ENCODE peak calls at places on chromosomes 1 and 21, in six cellular contexts. One of them, this sample, is unnamed.

GRCh38 chr1:26277261-26277661 is 2.6 kb upstream of the SH3BGRL3 start:
- DNase-seq in endothelial cell of umbilical vein: no peak
- DNase-seq in dorsolateral prefrontal cortex: no peak
- DNase-seq in Calu3: no peak
- DNase-seq in AG04450: no peak
- DNase-seq in left lung: peak
- DNase-seq in this sample: no peak

GRCh38 chr21:39483917-39484316 is 32.1 kb downstream of the SH3BGR start:
- DNase-seq in endothelial cell of umbilical vein: peak
- DNase-seq in dorsolateral prefrontal cortex: no peak
- DNase-seq in Calu3: no peak
- DNase-seq in AG04450: no peak
- DNase-seq in left lung: no peak
- DNase-seq in this sample: no peak

GRCh38 chr1:230610589-230610988 is 31.7 kb upstream of the COG2 start:
- DNase-seq in endothelial cell of umbilical vein: no peak
- DNase-seq in dorsolateral prefrontal cortex: no peak
- DNase-seq in Calu3: no peak
- DNase-seq in AG04450: no peak
- DNase-seq in left lung: no peak
- DNase-seq in this sample: no peak

GRCh38 chr1:166685200-166685599 is 154.1 kb upstream of the POGK start:
- DNase-seq in endothelial cell of umbilical vein: no peak
- DNase-seq in dorsolateral prefrontal cortex: no peak
- DNase-seq in Calu3: no peak
- DNase-seq in AG04450: no peak
- DNase-seq in left lung: no peak
- DNase-seq in this sample: no peak

GRCh38 chr1:164806531-164806930 is 247.5 kb downstream of the PBX1 start:
- DNase-seq in endothelial cell of umbilical vein: no peak
- DNase-seq in dorsolateral prefrontal cortex: no peak
- DNase-seq in Calu3: no peak
- DNase-seq in AG04450: no peak
- DNase-seq in left lung: no peak
- DNase-seq in this sample: no peak

GRCh38 chr21:44485254-44485793 is 30.0 kb downstream of the LRRC3 start:
- DNase-seq in endothelial cell of umbilical vein: peak
- DNase-seq in dorsolateral prefrontal cortex: no peak
- DNase-seq in Calu3: no peak
- DNase-seq in AG04450: no peak
- DNase-seq in left lung: peak
- DNase-seq in this sample: peak

GRCh38 chr1:72281144-72281543 is 1.2 kb downstream of the NEGR1 start:
- DNase-seq in endothelial cell of umbilical vein: peak
- DNase-seq in dorsolateral prefrontal cortex: no peak
- DNase-seq in Calu3: no peak
- DNase-seq in AG04450: no peak
- DNase-seq in left lung: no peak
- DNase-seq in this sample: no peak

GRCh38 chr1:112905420-112906154 is 50.4 kb downstream of the SLC16A1 start:
- DNase-seq in endothelial cell of umbilical vein: peak
- DNase-seq in dorsolateral prefrontal cortex: no peak
- DNase-seq in Calu3: peak
- DNase-seq in AG04450: no peak
- DNase-seq in left lung: no peak
- DNase-seq in this sample: no peak

GRCh38 chr1:230957580-230957989 is 21.1 kb downstream of the TTC13 start:
- DNase-seq in endothelial cell of umbilical vein: no peak
- DNase-seq in dorsolateral prefrontal cortex: no peak
- DNase-seq in Calu3: no peak
- DNase-seq in AG04450: no peak
- DNase-seq in left lung: no peak
- DNase-seq in this sample: no peak

GRCh38 chr1:16396591-16396990 is 29.5 kb downstream of the SZRD1 start:
- DNase-seq in endothelial cell of umbilical vein: peak
- DNase-seq in dorsolateral prefrontal cortex: no peak
- DNase-seq in Calu3: no peak
- DNase-seq in AG04450: peak
- DNase-seq in left lung: peak
- DNase-seq in this sample: no peak

GRCh38 chr1:66181999-66182398 is 352.0 kb upstream of the SGIP1 start:
- DNase-seq in endothelial cell of umbilical vein: no peak
- DNase-seq in dorsolateral prefrontal cortex: no peak
- DNase-seq in Calu3: no peak
- DNase-seq in AG04450: no peak
- DNase-seq in left lung: no peak
- DNase-seq in this sample: no peak

GRCh38 chr1:244214009-244214967 is 163.2 kb downstream of the ZBTB18 start:
- DNase-seq in endothelial cell of umbilical vein: peak
- DNase-seq in dorsolateral prefrontal cortex: no peak
- DNase-seq in Calu3: peak
- DNase-seq in AG04450: peak
- DNase-seq in left lung: no peak
- DNase-seq in this sample: no peak

GRCh38 chr1:225881081-225882007 is 836 bp downstream of the TMEM63A start:
- DNase-seq in endothelial cell of umbilical vein: peak
- DNase-seq in dorsolateral prefrontal cortex: no peak
- DNase-seq in Calu3: peak
- DNase-seq in AG04450: no peak
- DNase-seq in left lung: peak
- DNase-seq in this sample: no peak

GRCh38 chr1:44512313-44512885 is 107.3 kb downstream of the RNF220 start:
- DNase-seq in endothelial cell of umbilical vein: no peak
- DNase-seq in dorsolateral prefrontal cortex: no peak
- DNase-seq in Calu3: no peak
- DNase-seq in AG04450: no peak
- DNase-seq in left lung: no peak
- DNase-seq in this sample: no peak

GRCh38 chr1:56139786-56140185 is 439.6 kb downstream of the PLPP3 start:
- DNase-seq in endothelial cell of umbilical vein: no peak
- DNase-seq in dorsolateral prefrontal cortex: no peak
- DNase-seq in Calu3: no peak
- DNase-seq in AG04450: no peak
- DNase-seq in left lung: no peak
- DNase-seq in this sample: no peak

GRCh38 chr1:56284933-56285332 is 294.4 kb downstream of the PLPP3 start:
- DNase-seq in endothelial cell of umbilical vein: no peak
- DNase-seq in dorsolateral prefrontal cortex: no peak
- DNase-seq in Calu3: peak
- DNase-seq in AG04450: peak
- DNase-seq in left lung: no peak
- DNase-seq in this sample: no peak

GRCh38 chr1:202411421-202411820 is 62.9 kb downstream of the PPP1R12B start:
- DNase-seq in endothelial cell of umbilical vein: no peak
- DNase-seq in dorsolateral prefrontal cortex: no peak
- DNase-seq in Calu3: no peak
- DNase-seq in AG04450: no peak
- DNase-seq in left lung: no peak
- DNase-seq in this sample: no peak

GRCh38 chr1:151006331-151007052 is at the start of gene MINDY1:
- DNase-seq in endothelial cell of umbilical vein: peak
- DNase-seq in dorsolateral prefrontal cortex: peak
- DNase-seq in Calu3: peak
- DNase-seq in AG04450: peak
- DNase-seq in left lung: peak
- DNase-seq in this sample: peak

GRCh38 chr1:25641931-25642611 is 25.5 kb downstream of the MAN1C1 start:
- DNase-seq in endothelial cell of umbilical vein: peak
- DNase-seq in dorsolateral prefrontal cortex: no peak
- DNase-seq in Calu3: no peak
- DNase-seq in AG04450: peak
- DNase-seq in left lung: no peak
- DNase-seq in this sample: peak

GRCh38 chr1:160115545-160116276 is at the start of gene ATP1A2:
- DNase-seq in endothelial cell of umbilical vein: no peak
- DNase-seq in dorsolateral prefrontal cortex: no peak
- DNase-seq in Calu3: no peak
- DNase-seq in AG04450: no peak
- DNase-seq in left lung: no peak
- DNase-seq in this sample: no peak

GRCh38 chr1:154808909-154809262 is 61.2 kb downstream of the KCNN3 start:
- DNase-seq in endothelial cell of umbilical vein: no peak
- DNase-seq in dorsolateral prefrontal cortex: no peak
- DNase-seq in Calu3: no peak
- DNase-seq in AG04450: no peak
- DNase-seq in left lung: no peak
- DNase-seq in this sample: no peak

GRCh38 chr1:18972991-18973390 is 16.5 kb upstream of the IFFO2 start:
- DNase-seq in endothelial cell of umbilical vein: peak
- DNase-seq in dorsolateral prefrontal cortex: no peak
- DNase-seq in Calu3: no peak
- DNase-seq in AG04450: no peak
- DNase-seq in left lung: no peak
- DNase-seq in this sample: no peak

GRCh38 chr1:18970762-18971161 is 14.3 kb upstream of the IFFO2 start:
- DNase-seq in endothelial cell of umbilical vein: no peak
- DNase-seq in dorsolateral prefrontal cortex: no peak
- DNase-seq in Calu3: no peak
- DNase-seq in AG04450: no peak
- DNase-seq in left lung: no peak
- DNase-seq in this sample: no peak

GRCh38 chr1:18974005-18974404 is 17.5 kb upstream of the IFFO2 start:
- DNase-seq in endothelial cell of umbilical vein: no peak
- DNase-seq in dorsolateral prefrontal cortex: no peak
- DNase-seq in Calu3: no peak
- DNase-seq in AG04450: no peak
- DNase-seq in left lung: no peak
- DNase-seq in this sample: no peak

GRCh38 chr1:18973446-18973955 is 17.0 kb upstream of the IFFO2 start:
- DNase-seq in endothelial cell of umbilical vein: no peak
- DNase-seq in dorsolateral prefrontal cortex: no peak
- DNase-seq in Calu3: no peak
- DNase-seq in AG04450: no peak
- DNase-seq in left lung: no peak
- DNase-seq in this sample: no peak

DNA sequence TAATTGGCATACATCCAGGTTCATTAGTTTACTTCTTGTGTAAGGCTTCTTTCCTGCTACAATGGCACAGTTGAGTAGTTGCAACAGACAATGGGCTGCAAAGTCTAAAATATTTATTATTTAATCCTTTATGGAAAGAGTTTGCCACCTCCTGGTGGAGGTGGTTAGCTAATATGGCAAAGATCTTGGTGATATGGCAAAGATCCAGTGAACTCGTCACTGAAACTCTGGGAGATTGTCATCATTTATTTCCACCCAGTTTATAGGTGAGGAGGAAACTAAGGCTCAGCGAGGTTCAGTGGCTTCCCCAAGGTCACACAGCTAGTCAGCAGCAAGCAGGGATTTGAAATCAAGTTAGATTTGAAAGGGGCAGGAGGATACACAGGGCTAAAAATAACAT is 16.1 kb upstream of the IFFO2 start:
- DNase-seq in endothelial cell of umbilical vein: peak
- DNase-seq in dorsolateral prefrontal cortex: no peak
- DNase-seq in Calu3: peak
- DNase-seq in AG04450: no peak
- DNase-seq in left lung: no peak
- DNase-seq in this sample: no peak
- TF ChIP-seq CTCF in endothelial cell of umbilical vein: no peak
- TF ChIP-seq CTCF in dorsolateral prefrontal cortex: peak
- TF ChIP-seq CTCF in Calu3: no peak
- TF ChIP-seq CTCF in AG04450: peak
- TF ChIP-seq CTCF in left lung: peak
- TF ChIP-seq CTCF in this sample: peak

GRCh38 chr1:157774412-157774811 is 2.5 kb downstream of the FCRL2 start:
- DNase-seq in endothelial cell of umbilical vein: no peak
- DNase-seq in dorsolateral prefrontal cortex: no peak
- DNase-seq in Calu3: peak
- DNase-seq in AG04450: no peak
- DNase-seq in left lung: no peak
- DNase-seq in this sample: no peak

GRCh38 chr1:157771666-157772425 is 5.1 kb downstream of the FCRL2 start:
- DNase-seq in endothelial cell of umbilical vein: no peak
- DNase-seq in dorsolateral prefrontal cortex: no peak
- DNase-seq in Calu3: peak
- DNase-seq in AG04450: no peak
- DNase-seq in left lung: no peak
- DNase-seq in this sample: no peak

GRCh38 chr1:157766792-157767191 is 10.1 kb downstream of the FCRL2 start:
- DNase-seq in endothelial cell of umbilical vein: no peak
- DNase-seq in dorsolateral prefrontal cortex: no peak
- DNase-seq in Calu3: no peak
- DNase-seq in AG04450: no peak
- DNase-seq in left lung: no peak
- DNase-seq in this sample: no peak

GRCh38 chr1:157773723-157774350 is 3.1 kb downstream of the FCRL2 start:
- DNase-seq in endothelial cell of umbilical vein: no peak
- DNase-seq in dorsolateral prefrontal cortex: no peak
- DNase-seq in Calu3: peak
- DNase-seq in AG04450: no peak
- DNase-seq in left lung: no peak
- DNase-seq in this sample: no peak

GRCh38 chr1:157770442-157771043 is 6.4 kb downstream of the FCRL2 start:
- DNase-seq in endothelial cell of umbilical vein: no peak
- DNase-seq in dorsolateral prefrontal cortex: no peak
- DNase-seq in Calu3: peak
- DNase-seq in AG04450: no peak
- DNase-seq in left lung: no peak
- DNase-seq in this sample: no peak
- TF ChIP-seq CTCF in endothelial cell of umbilical vein: no peak
- TF ChIP-seq CTCF in dorsolateral prefrontal cortex: no peak
- TF ChIP-seq CTCF in Calu3: no peak
- TF ChIP-seq CTCF in AG04450: peak
- TF ChIP-seq CTCF in left lung: no peak
- TF ChIP-seq CTCF in this sample: peak

GRCh38 chr1:105795741-105796140 is 1260.7 kb upstream of the PRMT6 start:
- DNase-seq in endothelial cell of umbilical vein: no peak
- DNase-seq in dorsolateral prefrontal cortex: no peak
- DNase-seq in Calu3: no peak
- DNase-seq in AG04450: no peak
- DNase-seq in left lung: no peak
- DNase-seq in this sample: no peak

DNA sequence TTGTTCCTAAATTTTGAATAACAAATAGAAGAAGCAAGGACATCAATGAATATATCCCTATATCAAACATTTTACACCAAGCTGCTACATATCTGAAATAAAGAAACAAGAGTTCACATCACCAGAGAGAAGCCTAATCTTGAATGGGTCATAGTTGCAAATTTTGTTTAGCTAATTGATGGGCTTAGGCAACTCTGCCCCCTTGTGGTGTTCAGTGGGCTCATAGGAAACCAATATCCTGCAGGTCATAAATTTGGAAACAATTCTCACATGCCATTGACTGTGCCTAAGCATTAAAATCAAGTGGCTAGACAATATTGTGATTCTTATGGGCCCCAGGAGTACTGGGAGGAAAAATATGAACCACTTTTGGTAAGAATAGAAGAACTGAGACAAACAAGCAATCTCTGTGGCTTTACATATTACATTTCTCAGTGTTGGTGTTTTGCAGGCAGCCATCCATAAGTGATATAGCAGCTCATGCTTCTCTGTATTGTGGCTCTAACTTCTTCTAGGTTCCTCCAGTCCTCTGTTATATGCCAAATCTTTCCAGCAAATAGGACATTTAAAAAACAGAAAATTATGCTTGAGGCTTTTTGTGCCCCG is 1262.8 kb upstream of the PRMT6 start:
- DNase-seq in endothelial cell of umbilical vein: no peak
- DNase-seq in dorsolateral prefrontal cortex: peak
- DNase-seq in Calu3: peak
- DNase-seq in AG04450: no peak
- DNase-seq in left lung: no peak
- DNase-seq in this sample: no peak
- TF ChIP-seq CTCF in endothelial cell of umbilical vein: no peak
- TF ChIP-seq CTCF in dorsolateral prefrontal cortex: peak
- TF ChIP-seq CTCF in Calu3: no peak
- TF ChIP-seq CTCF in AG04450: peak
- TF ChIP-seq CTCF in left lung: peak
- TF ChIP-seq CTCF in this sample: peak

GRCh38 chr1:89257036-89257435 is 15.6 kb downstream of the GBP5 start:
- DNase-seq in endothelial cell of umbilical vein: no peak
- DNase-seq in dorsolateral prefrontal cortex: no peak
- DNase-seq in Calu3: no peak
- DNase-seq in AG04450: no peak
- DNase-seq in left lung: no peak
- DNase-seq in this sample: no peak
- TF ChIP-seq CTCF in endothelial cell of umbilical vein: no peak
- TF ChIP-seq CTCF in dorsolateral prefrontal cortex: no peak
- TF ChIP-seq CTCF in Calu3: no peak
- TF ChIP-seq CTCF in AG04450: no peak
- TF ChIP-seq CTCF in left lung: no peak
- TF ChIP-seq CTCF in this sample: no peak

This sample was measured in type B pancreatic cell.